ENCODE peak calls at places on chromosomes 13 and 19, in four cellular contexts. G is GM12878, I is K562, D is HepG2. X is an unnamed sample.

GRCh38 chr13:98751397-98752110 is 918 bp downstream of the SLC15A1 start:
- DNase-seq in G (no peak), I (no peak), D (no peak), X (peak)

GRCh38 chr19:4768934-4769777 is 22.4 kb upstream of the FEM1A start:
- DNase-seq in G (no peak), I (peak), D (peak), X (peak)

GRCh38 chr19:13037161-13037560 is 41.9 kb downstream of the NFIX start:
- DNase-seq in G (no peak), I (no peak), D (no peak), X (no peak)

GRCh38 chr13:31310356-31310755 is 110.6 kb downstream of the B3GLCT start:
- DNase-seq in G (no peak), I (no peak), D (no peak), X (no peak)

GRCh38 chr13:30340367-30341184 is 33.2 kb upstream of the KATNAL1 start:
- DNase-seq in G (no peak), I (peak), D (no peak), X (no peak)

GRCh38 chr13:91962946-91963345 is 564.5 kb downstream of the GPC5 start:
- DNase-seq in G (no peak), I (no peak), D (no peak), X (no peak)

GRCh38 chr13:44132710-44133109 is 240.9 kb upstream of the SERP2 start:
- DNase-seq in G (no peak), I (peak), D (no peak), X (no peak)

GRCh38 chr13:108915095-108915633 is 285.8 kb downstream of the MYO16 start:
- DNase-seq in G (no peak), I (peak), D (peak), X (peak)

GRCh38 chr13:24741016-24741662 is 22.8 kb upstream of the RNF17 start:
- DNase-seq in G (no peak), I (peak), D (peak), X (peak)

GRCh38 chr13:106650690-106651205 is 82.8 kb upstream of the ARGLU1 start:
- DNase-seq in G (no peak), I (no peak), D (no peak), X (no peak)

GRCh38 chr19:40750035-40750284 is 317 bp downstream of the ACTMAP start:
- DNase-seq in G (no peak), I (no peak), D (no peak), X (no peak)

GRCh38 chr13:73835138-73835721 is 299.0 kb downstream of the KLF12 start:
- DNase-seq in G (peak), I (peak), D (peak), X (peak)

GRCh38 chr19:2235396-2236284 is 489 bp downstream of the PLEKHJ1 start:
- DNase-seq in G (no peak), I (peak), D (peak), X (peak)

GRCh38 chr19:30069535-30070197 is 127.6 kb downstream of the URI1 start:
- DNase-seq in G (no peak), I (no peak), D (no peak), X (no peak)

GRCh38 chr19:4640247-4641000 is 1.1 kb downstream of the TNFAIP8L1 start:
- DNase-seq in G (no peak), I (no peak), D (peak), X (peak)

GRCh38 chr13:101757446-101758039 is 305.1 kb downstream of the ITGBL1 start:
- DNase-seq in G (no peak), I (no peak), D (no peak), X (peak)

GRCh38 chr19:41740415-41741243 is 14.7 kb upstream of the CEACAM6 start:
- DNase-seq in G (no peak), I (no peak), D (no peak), X (peak)

GRCh38 chr19:40947114-40947513 is 44.0 kb upstream of the CYP2B6 start:
- DNase-seq in G (no peak), I (no peak), D (no peak), X (no peak)

GRCh38 chr13:37059848-37060192 is 332 bp upstream of the SUPT20H start:
- DNase-seq in G (no peak), I (no peak), D (no peak), X (no peak)

GRCh38 chr19:10289836-10290438 is at the start of gene ICAM5:
- DNase-seq in G (no peak), I (peak), D (no peak), X (peak)

GRCh38 chr13:40456979-40457553 is 209.4 kb downstream of the FOXO1 start:
- DNase-seq in G (no peak), I (no peak), D (no peak), X (no peak)

GRCh38 chr13:40452038-40452666 is 214.3 kb downstream of the FOXO1 start:
- DNase-seq in G (no peak), I (no peak), D (no peak), X (no peak)

GRCh38 chr13:40453666-40454030 is 212.8 kb downstream of the FOXO1 start:
- DNase-seq in G (no peak), I (no peak), D (no peak), X (no peak)

GRCh38 chr13:40456397-40456958 is 210.0 kb downstream of the FOXO1 start:
- DNase-seq in G (no peak), I (no peak), D (no peak), X (no peak)

DNA sequence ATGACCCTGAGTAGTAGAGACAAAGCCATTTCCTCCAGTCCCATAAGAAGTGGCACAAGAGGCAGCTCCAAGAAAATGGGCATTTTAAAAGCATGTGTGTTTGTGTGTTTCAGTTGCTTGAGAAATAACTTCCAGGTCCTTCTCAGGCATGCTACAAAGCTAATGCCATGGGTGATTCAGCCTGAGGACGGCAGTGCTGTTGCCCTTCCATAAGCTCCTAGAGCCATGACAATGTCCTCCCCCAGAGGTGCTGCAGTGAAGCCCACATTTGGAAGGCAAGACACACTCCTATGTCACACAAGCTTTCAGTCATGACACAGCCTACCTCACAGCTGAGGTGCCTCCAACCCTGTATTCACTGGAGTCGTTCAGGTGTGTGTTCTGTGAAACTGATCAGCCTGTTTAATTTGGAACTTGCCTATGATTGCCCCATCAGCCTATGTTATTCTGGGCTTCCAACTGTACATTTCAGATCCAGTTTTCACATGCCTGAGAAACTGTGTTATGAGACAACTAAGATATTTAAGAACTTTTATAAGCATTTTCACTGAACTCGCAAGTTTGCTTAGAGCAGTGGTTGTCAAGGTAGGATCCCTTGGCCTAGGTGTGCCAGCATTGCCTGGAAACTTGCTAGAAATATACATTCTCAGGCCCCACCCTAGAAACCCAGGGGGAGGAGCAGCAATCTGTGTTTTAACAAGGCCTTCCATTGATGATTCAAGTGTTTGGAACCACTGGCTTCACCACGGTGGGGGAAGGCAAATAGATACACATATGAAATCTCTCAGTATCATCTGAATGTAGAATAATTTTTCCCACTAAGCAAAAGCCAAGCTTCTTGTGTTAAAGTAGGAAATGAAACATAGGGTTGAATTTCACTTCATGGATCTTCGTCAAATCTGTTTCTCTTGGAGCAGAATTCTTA is 213.4 kb downstream of the FOXO1 start:
- DNase-seq in G (no peak), I (no peak), D (peak), X (no peak)
- TF ChIP-seq REST in G (no peak), I (no peak), D (no peak), X (no peak)

DNA sequence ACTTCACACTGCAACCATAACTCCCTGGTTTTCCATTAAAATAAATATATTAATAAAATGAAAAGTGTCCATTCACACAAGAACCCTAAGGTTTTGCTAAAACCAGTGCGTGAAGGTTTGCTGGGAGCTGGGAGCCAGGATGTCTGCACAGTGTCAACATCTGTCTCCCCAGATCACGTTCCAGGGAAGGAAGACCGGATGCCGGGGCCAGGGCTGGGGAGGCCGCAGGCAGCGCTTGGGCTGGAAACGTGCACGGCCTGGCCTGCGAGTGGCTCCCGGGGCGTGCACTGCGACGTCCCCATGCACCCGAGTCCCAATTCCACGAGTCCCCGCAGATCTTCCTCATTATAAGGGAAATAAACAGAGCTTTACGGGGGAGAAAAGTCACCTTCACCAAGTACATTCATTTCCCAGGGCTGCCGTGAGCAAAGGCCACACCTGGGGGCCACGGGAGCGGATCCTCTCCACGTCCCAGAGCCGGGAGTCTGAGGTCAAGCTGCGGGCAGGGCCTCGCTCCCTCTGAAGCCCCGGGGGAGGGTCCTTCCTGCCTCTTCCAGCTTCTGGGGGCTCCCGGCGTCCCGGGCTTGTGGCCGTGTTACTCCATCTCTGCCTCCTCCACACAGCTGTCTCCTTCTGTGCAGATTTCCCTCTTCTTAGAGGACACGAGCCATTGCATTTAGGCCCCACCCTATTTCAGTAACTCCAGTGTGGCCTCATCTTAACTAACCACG is 12.9 kb downstream of the SHC2 start:
- DNase-seq in G (no peak), I (no peak), D (no peak), X (no peak)
- TF ChIP-seq POLR2AphosphoS5 in G (no peak), I (no peak), D (no peak), X (no peak)

DNA sequence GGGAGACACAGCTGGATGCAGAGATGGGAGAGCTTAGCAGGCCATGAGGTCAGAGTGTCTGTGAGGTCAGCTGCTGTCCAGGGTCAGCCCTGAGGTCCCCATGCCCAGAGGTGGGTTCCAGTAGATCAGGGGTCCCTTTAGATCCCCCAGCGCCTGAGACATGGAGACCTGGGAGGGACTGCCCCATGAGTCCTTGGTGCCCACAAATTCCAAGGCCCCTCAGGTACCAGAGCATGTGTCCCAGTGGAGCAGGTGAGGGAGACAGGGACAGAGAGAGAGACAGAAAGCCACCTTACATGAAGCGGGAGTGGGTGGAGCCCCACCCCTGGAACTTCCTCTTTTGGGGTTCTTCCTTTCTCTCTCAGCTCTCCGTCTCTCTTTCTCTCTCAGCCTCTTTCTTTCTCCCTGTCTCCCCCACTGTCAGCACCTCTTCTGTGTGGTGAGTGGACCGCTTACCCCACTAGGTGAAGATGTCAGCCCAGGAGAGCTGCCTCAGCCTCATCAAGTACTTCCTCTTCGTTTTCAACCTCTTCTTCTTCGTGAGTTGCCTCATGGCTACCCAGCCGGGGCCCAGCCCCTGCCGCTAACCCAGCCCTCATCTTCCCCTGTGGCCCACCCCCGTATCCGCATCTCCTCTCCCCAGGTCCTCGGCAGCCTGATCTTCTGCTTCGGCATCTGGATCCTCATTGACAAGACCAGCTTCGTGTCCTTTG is at the start of gene CD37:
- DNase-seq in G (no peak), I (peak), D (no peak), X (no peak)
- TF ChIP-seq CREB1 in G (no peak), I (no peak), D (no peak), X (no peak)

GRCh38 chr13:113493315-113493951 is 2.9 kb upstream of the DCUN1D2 start:
- DNase-seq in G (peak), I (peak), D (peak), X (no peak)
- TF ChIP-seq REST in G (no peak), I (no peak), D (no peak), X (no peak)

DNA sequence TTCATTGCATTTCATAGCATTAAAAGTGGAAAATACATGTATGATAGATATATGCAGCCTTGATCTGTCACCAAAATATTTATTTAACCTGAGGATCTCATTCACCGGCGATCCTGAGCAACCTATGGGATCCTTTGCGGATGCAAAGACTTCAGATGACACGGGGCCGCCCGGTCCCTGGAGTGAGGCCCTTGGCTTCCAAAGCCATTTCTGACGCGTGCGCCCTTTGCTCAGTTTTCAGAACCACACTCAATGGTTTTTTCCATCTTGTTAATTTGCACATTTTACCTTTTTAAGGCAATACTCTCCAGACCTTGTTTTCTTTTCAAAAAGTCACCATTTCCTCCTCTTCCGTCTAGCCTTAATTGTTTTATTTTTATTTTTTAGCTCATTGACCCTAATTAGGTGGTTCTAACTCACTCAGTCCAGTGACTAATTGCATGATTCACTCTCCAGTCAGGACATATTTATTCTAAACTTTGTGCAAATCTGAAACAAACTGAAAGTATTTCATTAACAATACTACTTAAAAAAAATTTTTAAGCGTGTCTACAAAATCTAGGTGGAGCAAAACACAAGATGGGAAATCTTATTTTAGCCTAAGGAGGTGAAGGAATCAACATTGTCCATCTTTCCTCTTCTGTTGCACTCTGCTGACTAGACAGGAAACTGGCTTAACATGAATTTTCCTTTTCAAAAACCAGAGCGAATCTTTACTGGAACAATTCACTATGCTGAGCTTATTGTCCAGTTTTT is 47.9 kb downstream of the COL4A1 start:
- DNase-seq in G (no peak), I (no peak), D (no peak), X (no peak)
- TF ChIP-seq POLR2AphosphoS5 in G (no peak), I (no peak), D (no peak), X (no peak)

GRCh38 chr13:26967119-26968038 is 204.2 kb downstream of the USP12 start:
- DNase-seq in G (no peak), I (no peak), D (no peak), X (no peak)
- TF ChIP-seq CREB1 in G (no peak), I (no peak), D (no peak), X (no peak)

DNA sequence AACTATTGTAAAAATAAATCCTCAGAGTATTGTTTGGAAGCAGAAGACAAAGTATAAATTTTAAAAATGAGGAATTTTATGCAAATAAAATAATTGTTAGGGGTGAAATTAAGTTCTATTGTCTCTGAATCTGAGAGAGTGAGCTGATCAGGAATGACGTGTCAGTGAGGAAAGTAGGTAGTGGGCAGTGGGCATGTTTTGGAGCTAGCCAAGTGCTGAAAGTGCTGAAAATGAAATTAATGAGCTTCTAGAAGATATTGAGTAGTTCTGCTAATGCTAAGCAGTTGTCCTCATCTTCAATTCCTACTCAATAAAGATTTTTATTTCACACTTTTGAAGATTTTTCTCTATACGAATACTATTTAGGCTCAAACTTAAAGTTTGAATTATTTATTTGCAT is 1167.8 kb upstream of the PCDH20 start:
- DNase-seq in G (no peak), I (no peak), D (no peak), X (no peak)
- TF ChIP-seq REST in G (peak), I (no peak), D (no peak), X (peak)